ENCODE peak calls at places on chromosomes 5 and 9, in four cellular contexts. F is CD8-positive, alpha-beta memory T cell; G is PC-3; I is psoas muscle. M is an unnamed sample.

GRCh38 chr5:100270323-100270771 is 264.8 kb upstream of the FAM174A start:
- DNase-seq in G (peak), F (no peak), I (no peak), M (no peak)

GRCh38 chr9:22147818-22148573 is 138.9 kb upstream of the CDKN2B start:
- DNase-seq in I (no peak), G (peak), F (no peak), M (no peak)

GRCh38 chr5:167816354-167816753 is 475.1 kb upstream of the WWC1 start:
- DNase-seq in F (no peak), G (no peak), I (no peak), M (no peak)

GRCh38 chr5:34684281-34684979 is 28.3 kb downstream of the RAI14 start:
- DNase-seq in I (no peak), G (peak), F (no peak), M (no peak)

GRCh38 chr9:37066139-37066725 is 32.2 kb upstream of the PAX5 start:
- DNase-seq in F (no peak), G (no peak), I (no peak), M (no peak)

GRCh38 chr9:107178302-107178701 is 104.8 kb upstream of the RAD23B start:
- DNase-seq in G (peak), F (no peak), I (no peak), M (no peak)

GRCh38 chr9:12972608-12973589 is 198.1 kb downstream of the LURAP1L start:
- DNase-seq in G (no peak), I (no peak), F (no peak), M (peak)

GRCh38 chr9:133518193-133518592 is 6.6 kb downstream of the MYMK start:
- DNase-seq in I (peak), F (no peak), G (no peak), M (no peak)

GRCh38 chr9:129473523-129474244 is 147.2 kb downstream of the C9orf50 start:
- DNase-seq in F (no peak), G (no peak), I (peak), M (no peak)

GRCh38 chr5:134525687-134526482 is 415 bp downstream of the JADE2 start:
- DNase-seq in G (peak), F (peak), I (peak), M (peak)

GRCh38 chr9:94720846-94721549 is 5.5 kb upstream of the AOPEP start:
- DNase-seq in I (no peak), G (peak), F (no peak), M (no peak)

GRCh38 chr5:129899454-129899853 is 4.8 kb upstream of the CHSY3 start:
- DNase-seq in I (no peak), G (peak), F (no peak), M (no peak)

GRCh38 chr9:15416880-15417279 is 5.8 kb upstream of the SNAPC3 start:
- DNase-seq in I (no peak), F (peak), G (peak), M (no peak)

GRCh38 chr9:127976498-127976897 is 4.3 kb downstream of the EEIG1 start:
- DNase-seq in F (peak), I (peak), G (no peak), M (no peak)

GRCh38 chr5:159324986-159325385 is 5.3 kb downstream of the IL12B start:
- DNase-seq in F (no peak), I (no peak), G (no peak), M (no peak)

GRCh38 chr9:136628287-136628686 is 34.4 kb upstream of the EGFL7 start:
- DNase-seq in F (no peak), G (no peak), I (no peak), M (no peak)

GRCh38 chr9:36543916-36544315 is 28.8 kb upstream of the MELK start:
- DNase-seq in G (no peak), F (no peak), I (peak), M (no peak)

GRCh38 chr5:157578079-157578780 is 2.7 kb upstream of the ADAM19 start:
- DNase-seq in F (no peak), G (no peak), I (no peak), M (no peak)

GRCh38 chr5:62395210-62395950 is 8.3 kb downstream of the DIMT1 start:
- DNase-seq in I (no peak), G (peak), F (no peak), M (no peak)

GRCh38 chr5:89932771-89933181 is 476.8 kb downstream of the CETN3 start:
- DNase-seq in I (no peak), F (no peak), G (no peak), M (no peak)

GRCh38 chr5:177382423-177383029 is 1.7 kb upstream of the SLC34A1 start:
- DNase-seq in G (peak), I (no peak), F (no peak), M (no peak)

GRCh38 chr9:63817622-63818518 is 1467.1 kb downstream of the FOXD4L5 start:
- DNase-seq in G (no peak), I (peak), F (peak), M (no peak)

GRCh38 chr5:181052928-181053759 is 13.1 kb downstream of the BTNL9 start:
- DNase-seq in F (no peak), I (no peak), G (peak), M (no peak)

GRCh38 chr9:98327249-98327561 is 71.8 kb upstream of the TBC1D2 start:
- DNase-seq in I (no peak), F (no peak), G (no peak), M (no peak)

GRCh38 chr5:173633304-173633703 is 16.9 kb upstream of the BOD1 start:
- DNase-seq in F (no peak), I (no peak), G (no peak), M (no peak)

GRCh38 chr9:77456829-77457437 is 191.2 kb downstream of the GNA14 start:
- DNase-seq in G (peak), F (peak), I (peak), M (peak)

GRCh38 chr5:176844706-176845391 is 34.5 kb downstream of the UNC5A start:
- DNase-seq in I (no peak), G (peak), F (no peak), M (no peak)

GRCh38 chr5:100900796-100901731 is 2.0 kb downstream of the ST8SIA4 start:
- DNase-seq in I (peak), F (peak), G (peak), M (no peak)

GRCh38 chr9:109341561-109341960 is 20.7 kb upstream of the EPB41L4B start:
- DNase-seq in G (peak), I (no peak), F (no peak), M (no peak)

GRCh38 chr9:88017086-88017485 is 42.8 kb upstream of the CDK20 start:
- DNase-seq in G (no peak), F (no peak), I (no peak), M (no peak)

GRCh38 chr5:175478008-175478383 is 364 bp upstream of the SFXN1 start:
- DNase-seq in I (no peak), G (no peak), F (no peak), M (no peak)

GRCh38 chr5:145923405-145923804 is 13.0 kb upstream of the SH3RF2 start:
- DNase-seq in F (no peak), G (no peak), I (no peak), M (no peak)

GRCh38 chr5:151470440-151470839 is 23.0 kb downstream of the SLC36A1 start:
- DNase-seq in F (no peak), G (no peak), I (no peak), M (no peak)

GRCh38 chr5:36414869-36415282 is 113.2 kb upstream of the RANBP3L start:
- DNase-seq in G (peak), F (no peak), I (no peak), M (no peak)

GRCh38 chr9:5429873-5430564 is 7.7 kb downstream of the PLGRKT start:
- DNase-seq in G (no peak), F (no peak), I (no peak), M (no peak)

GRCh38 chr9:101968392-101968791 is 229.9 kb upstream of the GRIN3A start:
- DNase-seq in F (no peak), I (no peak), G (no peak), M (no peak)

GRCh38 chr5:176578391-176578808 is 29.3 kb downstream of the CDHR2 start:
- DNase-seq in I (no peak), F (peak), G (peak), M (no peak)

GRCh38 chr5:67248703-67249589 is 52.3 kb upstream of the CD180 start:
- DNase-seq in F (no peak), I (no peak), G (peak), M (no peak)

GRCh38 chr9:121962421-121962820 is 130.7 kb downstream of the TTLL11 start:
- DNase-seq in I (no peak), G (peak), F (no peak), M (no peak)

GRCh38 chr9:76109953-76110352 is 219.5 kb downstream of the PCSK5 start:
- DNase-seq in I (no peak), G (no peak), F (no peak), M (no peak)

GRCh38 chr5:111733571-111733970 is 23.4 kb downstream of the NREP start:
- DNase-seq in G (no peak), F (no peak), I (no peak), M (no peak)
- H3K27ac ChIP-seq in G (no peak), F (no peak), I (peak), M (no peak)

DNA sequence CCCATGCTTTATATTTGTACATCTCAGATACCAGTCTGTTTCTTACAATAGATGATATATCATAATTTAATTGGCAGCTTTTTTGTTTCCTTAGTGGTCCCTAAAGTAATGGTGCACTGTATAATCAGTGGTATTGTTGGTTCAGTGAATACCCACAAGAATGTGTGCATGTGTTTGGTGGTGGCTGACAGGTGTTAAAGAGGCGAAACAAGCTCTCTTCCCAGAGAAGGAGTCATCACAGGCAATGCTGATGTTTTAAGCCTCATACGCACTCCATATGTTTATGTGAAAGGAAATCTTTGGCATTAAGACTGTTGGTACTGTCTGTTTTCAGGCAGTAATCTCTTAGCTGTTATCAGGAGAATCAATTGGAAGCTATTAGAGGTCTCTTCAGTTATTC is 49.2 kb upstream of the KIAA1958 start:
- DNase-seq in F (no peak), G (no peak), I (no peak), M (no peak)
- H3K27ac ChIP-seq in F (no peak), G (no peak), I (no peak), M (no peak)

DNA sequence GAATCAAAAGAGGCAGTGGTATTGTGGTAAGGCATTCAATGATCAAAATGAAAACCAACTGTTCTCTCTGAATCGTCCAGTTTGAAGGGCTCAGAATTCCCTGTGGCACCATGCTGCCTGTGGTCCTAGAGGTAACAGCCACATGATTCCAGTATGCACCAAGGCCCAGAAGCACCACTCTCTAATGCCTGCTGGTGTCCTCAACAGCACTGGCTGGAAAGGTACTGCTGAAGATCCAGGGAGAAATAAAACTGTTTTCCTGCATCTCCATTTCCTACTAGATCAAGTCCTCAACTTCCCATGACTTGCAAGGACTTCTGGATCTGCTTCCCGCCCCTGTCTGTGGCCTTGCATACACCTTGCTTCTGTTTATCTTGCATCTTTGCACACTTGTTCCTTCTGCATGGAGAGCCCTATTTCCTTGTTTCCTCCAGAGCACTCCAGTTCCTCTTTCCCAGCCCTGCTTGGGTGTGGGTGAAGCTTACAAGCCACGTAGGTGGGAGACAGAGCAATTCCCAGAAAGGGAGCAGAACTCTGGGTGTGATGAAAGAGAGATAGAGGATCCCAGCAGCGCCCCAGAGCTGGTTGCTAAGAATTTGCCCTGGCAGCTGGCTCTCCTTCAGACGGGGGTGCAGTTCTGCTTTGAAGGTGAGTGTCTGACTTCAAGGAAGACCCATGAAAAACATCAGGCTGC is 41.0 kb upstream of the EQTN start:
- DNase-seq in F (no peak), I (no peak), G (no peak), M (no peak)
- H3K27ac ChIP-seq in F (no peak), I (no peak), G (no peak), M (peak)

DNA sequence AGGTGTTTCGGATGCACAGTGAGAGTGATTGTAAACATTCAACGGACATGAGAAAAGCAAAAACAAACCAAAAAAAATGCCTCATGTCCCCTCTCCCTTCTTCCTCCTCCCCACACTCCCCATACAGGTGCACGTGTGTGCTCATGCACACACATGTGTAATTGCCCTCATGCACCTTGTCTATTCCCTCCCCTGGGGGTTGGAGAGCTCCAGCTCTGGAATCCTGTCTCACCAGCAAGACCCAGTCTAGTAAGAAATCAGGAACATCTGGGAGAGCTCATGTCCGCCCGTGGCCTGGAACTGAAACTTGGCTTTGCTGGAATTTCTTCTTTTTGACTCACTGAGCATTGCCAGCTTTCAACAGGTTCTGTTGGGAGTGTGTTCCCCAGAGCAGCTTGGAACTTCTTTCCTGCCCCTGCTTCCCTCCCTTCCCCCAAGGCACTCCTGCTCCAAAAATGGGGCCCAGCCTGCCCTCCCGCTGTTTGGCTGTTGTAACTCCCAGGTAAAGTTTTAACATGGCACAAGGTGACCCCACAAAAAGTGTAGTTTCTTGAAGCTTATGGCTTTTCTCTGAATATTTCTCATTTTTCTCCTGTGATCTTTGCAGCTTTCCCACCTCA is 190.1 kb downstream of the NR3C1 start:
- DNase-seq in F (no peak), I (no peak), G (no peak), M (no peak)
- H3K27ac ChIP-seq in F (peak), I (no peak), G (no peak), M (no peak)

GRCh38 chr5:148012806-148013205 is 51.0 kb upstream of the SPINK5 start:
- DNase-seq in I (no peak), G (peak), F (no peak), M (no peak)

GRCh38 chr5:148011407-148012124 is 52.2 kb upstream of the SPINK5 start:
- DNase-seq in I (no peak), F (no peak), G (peak), M (no peak)

GRCh38 chr5:148020247-148020646 is 43.5 kb upstream of the SPINK5 start:
- DNase-seq in I (no peak), F (no peak), G (peak), M (no peak)

GRCh38 chr5:148014276-148014675 is 49.5 kb upstream of the SPINK5 start:
- DNase-seq in F (no peak), I (no peak), G (peak), M (no peak)
- H3K27ac ChIP-seq in F (no peak), I (no peak), G (no peak), M (no peak)

DNA sequence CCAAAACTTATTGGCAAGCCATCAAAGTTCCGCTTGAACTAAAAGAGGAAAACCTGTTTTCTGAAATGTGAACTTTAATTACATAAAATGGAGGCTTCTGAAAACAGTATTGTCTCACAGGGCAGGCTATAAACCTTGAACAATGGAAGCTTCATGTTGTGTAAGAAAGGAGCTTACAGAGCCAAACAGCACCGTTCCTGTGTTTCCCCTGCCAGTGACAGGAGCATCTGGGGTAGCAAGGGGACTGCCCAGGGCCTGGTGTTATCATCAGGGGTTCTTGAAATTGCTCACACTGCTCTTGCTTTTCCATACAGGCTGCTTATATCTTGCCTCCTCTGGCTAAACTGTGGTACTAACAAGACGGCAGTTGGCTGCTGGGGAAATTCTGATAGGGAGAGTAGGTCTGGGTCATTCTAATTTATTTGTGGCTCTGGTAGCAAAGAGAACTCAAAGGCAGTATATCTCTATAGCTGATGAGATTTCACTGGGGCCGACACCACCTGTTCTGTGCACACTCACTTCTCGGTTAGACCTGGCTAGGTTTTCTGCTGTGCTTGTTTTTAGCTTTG is 40.4 kb downstream of the BASP1 start:
- DNase-seq in I (no peak), F (no peak), G (peak), M (no peak)
- H3K27ac ChIP-seq in I (no peak), F (no peak), G (peak), M (no peak)

GRCh38 chr5:1099931-1100651 is 11.8 kb downstream of the SLC12A7 start:
- DNase-seq in I (no peak), G (no peak), F (no peak), M (no peak)

GRCh38 chr5:1101991-1102713 is 9.7 kb downstream of the SLC12A7 start:
- DNase-seq in F (no peak), I (peak), G (no peak), M (no peak)

GRCh38 chr5:1103093-1103492 is 8.8 kb downstream of the SLC12A7 start:
- DNase-seq in F (no peak), G (no peak), I (no peak), M (no peak)

GRCh38 chr5:1098986-1099597 is 12.8 kb downstream of the SLC12A7 start:
- DNase-seq in F (no peak), I (no peak), G (no peak), M (no peak)

GRCh38 chr5:1100652-1101574 is 10.9 kb downstream of the SLC12A7 start:
- DNase-seq in F (no peak), I (no peak), G (no peak), M (no peak)
- H3K27ac ChIP-seq in F (peak), I (no peak), G (no peak), M (no peak)

GRCh38 chr5:75717082-75717922 is at the start of gene POC5:
- DNase-seq in F (peak), G (peak), I (peak), M (peak)
- H3K27ac ChIP-seq in F (peak), G (peak), I (peak), M (peak)